ENCODE peak calls at places on chromosomes 3 and 15, in eight cellular contexts. O is mesothelial cell of epicardium, B is dorsolateral prefrontal cortex, A is endothelial cell, V is ovary, N is astrocyte of the cerebellum, X is PC-3, S is endodermal cell. T is an unnamed sample.

GRCh38 chr3:17336291-17336690 is 406.1 kb downstream of the TBC1D5 start:
- DNase-seq in N (no peak), O (no peak), X (no peak), A (no peak), V (no peak), B (peak; percentile 12), S (no peak), T (no peak)

GRCh38 chr3:122356402-122356801 is 26.6 kb downstream of the MIX23 start:
- DNase-seq in O (no peak), N (no peak), X (peak; percentile 76), V (peak; percentile 19), A (peak; percentile 48), S (peak; percentile 83), B (no peak), T (peak; percentile 81)

GRCh38 chr15:90790057-90790456 is 72.9 kb downstream of the BLM start:
- DNase-seq in N (no peak), B (no peak), A (no peak), O (no peak), V (no peak), X (no peak), S (no peak), T (no peak)

GRCh38 chr15:74873756-74874424 is 725 bp upstream of the SCAMP2 start:
- DNase-seq in S (no peak), N (no peak), X (no peak), B (no peak), A (no peak), V (no peak), O (no peak), T (no peak)

GRCh38 chr3:307182-307581 is 110.6 kb downstream of the CHL1 start:
- DNase-seq in O (no peak), X (no peak), V (no peak), N (no peak), S (no peak), A (no peak), B (no peak), T (no peak)

GRCh38 chr3:196237203-196237602 is 20.9 kb downstream of the SLC51A start:
- DNase-seq in S (no peak), O (no peak), B (no peak), X (no peak), V (no peak), N (no peak), A (no peak), T (no peak)

GRCh38 chr15:49232407-49232806 is 62.4 kb downstream of the GALK2 start:
- DNase-seq in S (no peak), V (no peak), N (no peak), X (no peak), B (no peak), A (no peak), O (no peak), T (no peak)

GRCh38 chr3:111246967-111247760 is 175.5 kb downstream of the NECTIN3 start:
- DNase-seq in V (no peak), O (no peak), X (peak; percentile 57), B (no peak), S (no peak), N (peak; percentile 77), A (no peak), T (peak; percentile 91)

GRCh38 chr3:191306428-191306827 is 22.8 kb upstream of the CCDC50 start:
- DNase-seq in X (no peak), O (no peak), A (no peak), B (no peak), V (no peak), N (no peak), S (no peak), T (no peak)

GRCh38 chr15:92400980-92401787 is 7.5 kb downstream of the ST8SIA2 start:
- DNase-seq in A (no peak), X (no peak), V (no peak), N (no peak), O (no peak), S (no peak), B (no peak), T (no peak)

GRCh38 chr15:57118013-57118799 is 199.8 kb downstream of the TCF12 start:
- DNase-seq in A (no peak), V (no peak), B (no peak), O (no peak), X (peak; percentile 48), N (no peak), S (no peak), T (peak; percentile 11)

GRCh38 chr3:195763843-195764825 is 43.4 kb downstream of the MUC20 start:
- DNase-seq in A (no peak), B (no peak), N (no peak), O (no peak), V (no peak), S (no peak), X (no peak), T (no peak)

GRCh38 chr3:129633751-129634481 is 27.4 kb upstream of the PLXND1 start:
- DNase-seq in N (no peak), A (no peak), V (no peak), S (peak; percentile 66), B (no peak), X (peak; percentile 16), O (no peak), T (no peak)

GRCh38 chr3:123576119-123576518 is 8.7 kb downstream of the HACD2 start:
- DNase-seq in A (no peak), O (no peak), V (no peak), B (no peak), X (no peak), N (no peak), S (no peak), T (no peak)

GRCh38 chr15:65044724-65045481 is at the start of gene SLC51B:
- DNase-seq in O (no peak), V (peak; percentile 42), S (no peak), A (no peak), X (no peak), N (no peak), B (no peak), T (no peak)

GRCh38 chr15:98083203-98083910 is 122.9 kb downstream of the ARRDC4 start:
- DNase-seq in O (no peak), X (no peak), S (peak; percentile 56), N (no peak), A (no peak), B (no peak), V (no peak), T (no peak)

DNA sequence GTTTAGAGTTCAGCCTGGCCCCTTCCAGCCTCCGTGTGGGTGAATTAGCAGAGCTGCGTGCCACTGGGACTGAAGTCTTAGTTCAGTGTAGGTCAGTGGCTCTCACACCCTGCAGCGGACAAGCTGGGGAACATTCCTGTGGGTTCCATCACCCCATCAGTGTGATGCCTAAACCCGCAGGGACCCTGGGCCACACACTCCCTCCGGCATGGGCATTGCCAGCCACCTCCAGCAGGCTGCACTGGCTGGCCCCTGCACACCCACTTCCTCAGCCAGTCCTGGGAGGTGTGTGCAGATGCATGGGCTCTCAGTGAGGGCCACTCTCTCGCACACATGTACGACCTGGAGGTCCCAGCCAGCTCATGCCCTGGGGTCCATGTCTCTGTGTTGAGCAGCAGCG is 32.1 kb upstream of the TOPBP1 start:
- DNase-seq in O (no peak), V (no peak), N (no peak), A (no peak), S (no peak), X (no peak), B (no peak), T (no peak)
- TF ChIP-seq CTCF in O (no peak), V (no peak), N (no peak), A (no peak), S (no peak), X (no peak), B (no peak), T (no peak)

GRCh38 chr3:177894021-177894690 is 642.1 kb upstream of the KCNMB2 start:
- DNase-seq in S (no peak), B (no peak), X (peak; percentile 59), O (no peak), N (no peak), V (no peak), A (no peak), T (peak; percentile 23)

GRCh38 chr3:177898185-177898584 is 638.1 kb upstream of the KCNMB2 start:
- DNase-seq in O (no peak), S (no peak), N (no peak), B (no peak), A (no peak), X (no peak), V (no peak), T (no peak)

GRCh38 chr3:177889158-177889557 is 647.1 kb upstream of the KCNMB2 start:
- DNase-seq in X (no peak), O (no peak), A (no peak), S (no peak), N (no peak), V (no peak), B (no peak), T (no peak)

GRCh38 chr3:177887475-177887874 is 648.8 kb upstream of the KCNMB2 start:
- DNase-seq in B (no peak), A (no peak), S (no peak), N (no peak), X (no peak), O (no peak), V (no peak), T (no peak)

DNA sequence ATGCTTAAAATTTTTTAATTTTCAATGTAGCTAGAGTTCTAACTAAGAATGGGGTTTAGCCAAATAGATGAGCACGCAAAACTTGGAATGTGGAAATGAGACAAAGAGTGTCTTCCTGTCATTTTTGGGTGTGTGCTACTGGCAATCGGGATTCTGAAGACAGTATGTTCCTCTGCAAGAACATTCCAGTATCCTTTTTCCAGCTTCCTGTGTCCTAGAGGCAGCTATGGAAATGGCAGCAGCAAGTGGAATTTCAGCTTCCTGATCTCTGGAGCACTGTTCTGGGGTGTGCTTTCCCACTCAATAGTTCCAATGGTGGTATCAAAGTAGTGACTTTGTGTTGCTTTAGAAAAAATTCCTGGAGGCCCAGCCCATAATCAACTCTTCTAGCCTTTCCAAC is 642.9 kb upstream of the KCNMB2 start:
- DNase-seq in A (no peak), V (no peak), X (peak; percentile 8), O (no peak), N (no peak), S (no peak), B (no peak), T (peak; percentile 12)
- TF ChIP-seq CTCF in A (no peak), V (no peak), X (no peak), O (no peak), N (no peak), S (peak; percentile 55), B (no peak), T (no peak)

GRCh38 chr3:119891944-119892721 is 110.2 kb downstream of the NR1I2 start:
- DNase-seq in V (peak; percentile 10), S (peak; percentile 60), X (peak; percentile 83), A (peak; percentile 43), B (peak; percentile 16), N (peak; percentile 76), O (no peak), T (peak; percentile 75)
- TF ChIP-seq CTCF in V (peak; percentile 73), S (peak; percentile 86), X (peak; percentile 95), A (peak; percentile 66), B (peak; percentile 72), N (peak; percentile 70), O (peak; percentile 44), T (peak; percentile 53)

GRCh38 chr3:43401171-43401570 is 114.8 kb downstream of the SNRK start:
- DNase-seq in B (no peak), N (no peak), X (no peak), S (no peak), V (no peak), A (no peak), O (no peak), T (no peak)

GRCh38 chr3:43394071-43394501 is 107.7 kb downstream of the SNRK start:
- DNase-seq in O (no peak), B (no peak), N (no peak), X (peak; percentile 15), S (no peak), A (peak; percentile 61), V (no peak), T (no peak)

GRCh38 chr3:43400162-43400561 is 113.8 kb downstream of the SNRK start:
- DNase-seq in V (no peak), B (no peak), S (no peak), N (no peak), X (no peak), A (no peak), O (no peak), T (no peak)

GRCh38 chr3:43399034-43399433 is 112.7 kb downstream of the SNRK start:
- DNase-seq in S (no peak), X (no peak), V (no peak), N (no peak), B (no peak), A (no peak), O (no peak), T (no peak)
- TF ChIP-seq CTCF in S (no peak), X (no peak), V (no peak), N (no peak), B (no peak), A (no peak), O (no peak), T (no peak)

T was measured in MCF 10A.